ENCODE peak calls at places on chromosomes 2 and 18, in four cellular contexts. One of them, this sample, is unnamed.

GRCh38 chr18:35969676-35970075 is 2.8 kb upstream of the RMP24 start:
- DNase-seq in fibroblast of mammary gland: peak
- DNase-seq in GM06990: no peak
- DNase-seq in HCT116: no peak
- DNase-seq in this sample: no peak

GRCh38 chr2:221571108-221571390 is 1.1 kb downstream of the EPHA4 start:
- DNase-seq in fibroblast of mammary gland: peak
- DNase-seq in GM06990: peak
- DNase-seq in HCT116: no peak
- DNase-seq in this sample: peak

GRCh38 chr2:67656875-67657274 is 259.7 kb downstream of the ETAA1 start:
- DNase-seq in fibroblast of mammary gland: peak
- DNase-seq in GM06990: no peak
- DNase-seq in HCT116: no peak
- DNase-seq in this sample: peak

GRCh38 chr18:6370886-6371635 is 43.6 kb downstream of the L3MBTL4 start:
- DNase-seq in fibroblast of mammary gland: no peak
- DNase-seq in GM06990: no peak
- DNase-seq in HCT116: no peak
- DNase-seq in this sample: no peak

GRCh38 chr2:153601812-153602211 is 123.2 kb upstream of the RPRM start:
- DNase-seq in fibroblast of mammary gland: no peak
- DNase-seq in GM06990: no peak
- DNase-seq in HCT116: no peak
- DNase-seq in this sample: no peak

GRCh38 chr18:54774971-54775665 is 53.2 kb upstream of the RAB27B start:
- DNase-seq in fibroblast of mammary gland: no peak
- DNase-seq in GM06990: no peak
- DNase-seq in HCT116: no peak
- DNase-seq in this sample: peak

GRCh38 chr2:149166958-149167810 is 128.7 kb downstream of the LYPD6B start:
- DNase-seq in fibroblast of mammary gland: no peak
- DNase-seq in GM06990: peak
- DNase-seq in HCT116: peak
- DNase-seq in this sample: no peak

GRCh38 chr2:165720526-165720925 is 73.5 kb downstream of the GALNT3 start:
- DNase-seq in fibroblast of mammary gland: peak
- DNase-seq in GM06990: no peak
- DNase-seq in HCT116: no peak
- DNase-seq in this sample: peak

GRCh38 chr2:24871852-24872323 is 48.1 kb downstream of the ADCY3 start:
- DNase-seq in fibroblast of mammary gland: no peak
- DNase-seq in GM06990: no peak
- DNase-seq in HCT116: no peak
- DNase-seq in this sample: no peak

GRCh38 chr2:62675062-62675461 is 30.5 kb upstream of the EHBP1 start:
- DNase-seq in fibroblast of mammary gland: no peak
- DNase-seq in GM06990: no peak
- DNase-seq in HCT116: no peak
- DNase-seq in this sample: no peak

GRCh38 chr2:95204396-95204795 is 2.9 kb upstream of the ZNF892 start:
- DNase-seq in fibroblast of mammary gland: no peak
- DNase-seq in GM06990: no peak
- DNase-seq in HCT116: no peak
- DNase-seq in this sample: no peak

GRCh38 chr18:30925795-30926194 is 116.7 kb downstream of the DSC3 start:
- DNase-seq in fibroblast of mammary gland: no peak
- DNase-seq in GM06990: no peak
- DNase-seq in HCT116: no peak
- DNase-seq in this sample: no peak

GRCh38 chr2:54979645-54980044 is 70.6 kb downstream of the RTN4 start:
- DNase-seq in fibroblast of mammary gland: no peak
- DNase-seq in GM06990: no peak
- DNase-seq in HCT116: no peak
- DNase-seq in this sample: no peak

GRCh38 chr2:100197643-100198153 is 55.3 kb upstream of the AFF3 start:
- DNase-seq in fibroblast of mammary gland: no peak
- DNase-seq in GM06990: no peak
- DNase-seq in HCT116: no peak
- DNase-seq in this sample: peak

GRCh38 chr2:173652311-173652710 is 297.6 kb downstream of the CDCA7 start:
- DNase-seq in fibroblast of mammary gland: peak
- DNase-seq in GM06990: no peak
- DNase-seq in HCT116: peak
- DNase-seq in this sample: peak

GRCh38 chr2:143284087-143284675 is 155.0 kb downstream of the ARHGAP15 start:
- DNase-seq in fibroblast of mammary gland: peak
- DNase-seq in GM06990: no peak
- DNase-seq in HCT116: peak
- DNase-seq in this sample: peak

GRCh38 chr2:72127401-72128058 is 20.1 kb downstream of the CYP26B1 start:
- DNase-seq in fibroblast of mammary gland: no peak
- DNase-seq in GM06990: no peak
- DNase-seq in HCT116: no peak
- DNase-seq in this sample: no peak

GRCh38 chr2:15311201-15311882 is 249.8 kb downstream of the NBAS start:
- DNase-seq in fibroblast of mammary gland: no peak
- DNase-seq in GM06990: peak
- DNase-seq in HCT116: no peak
- DNase-seq in this sample: peak

GRCh38 chr2:23760746-23761145 is 166.2 kb downstream of the ATAD2B start:
- DNase-seq in fibroblast of mammary gland: peak
- DNase-seq in GM06990: no peak
- DNase-seq in HCT116: peak
- DNase-seq in this sample: peak

GRCh38 chr2:95297088-95297487 is at the start of gene KCNIP3:
- DNase-seq in fibroblast of mammary gland: no peak
- DNase-seq in GM06990: no peak
- DNase-seq in HCT116: no peak
- DNase-seq in this sample: no peak

GRCh38 chr2:227147023-227147422 is 17.0 kb downstream of the COL4A4 start:
- DNase-seq in fibroblast of mammary gland: peak
- DNase-seq in GM06990: no peak
- DNase-seq in HCT116: no peak
- DNase-seq in this sample: peak

GRCh38 chr2:75186829-75187228 is 12.5 kb downstream of the TACR1 start:
- DNase-seq in fibroblast of mammary gland: peak
- DNase-seq in GM06990: no peak
- DNase-seq in HCT116: no peak
- DNase-seq in this sample: peak

GRCh38 chr18:73895701-73896100 is 251.9 kb downstream of the FBXO15 start:
- DNase-seq in fibroblast of mammary gland: no peak
- DNase-seq in GM06990: no peak
- DNase-seq in HCT116: no peak
- DNase-seq in this sample: no peak

GRCh38 chr2:65316072-65316471 is 88.4 kb downstream of the ACTR2 start:
- DNase-seq in fibroblast of mammary gland: peak
- DNase-seq in GM06990: no peak
- DNase-seq in HCT116: no peak
- DNase-seq in this sample: peak

GRCh38 chr2:8640498-8640897 is 41.4 kb upstream of the ID2 start:
- DNase-seq in fibroblast of mammary gland: no peak
- DNase-seq in GM06990: no peak
- DNase-seq in HCT116: no peak
- DNase-seq in this sample: no peak

GRCh38 chr2:39232141-39232540 is 11.6 kb downstream of the CDKL4 start:
- DNase-seq in fibroblast of mammary gland: no peak
- DNase-seq in GM06990: no peak
- DNase-seq in HCT116: no peak
- DNase-seq in this sample: no peak

GRCh38 chr2:137964066-137964858 is at the start of gene HNMT:
- DNase-seq in fibroblast of mammary gland: peak
- DNase-seq in GM06990: no peak
- DNase-seq in HCT116: no peak
- DNase-seq in this sample: peak

GRCh38 chr2:234298916-234299315 is 198.0 kb downstream of the ARL4C start:
- DNase-seq in fibroblast of mammary gland: no peak
- DNase-seq in GM06990: no peak
- DNase-seq in HCT116: no peak
- DNase-seq in this sample: no peak

GRCh38 chr2:97673915-97674283 is 4.4 kb downstream of the C2orf92 start:
- DNase-seq in fibroblast of mammary gland: no peak
- DNase-seq in GM06990: no peak
- DNase-seq in HCT116: no peak
- DNase-seq in this sample: no peak

GRCh38 chr18:77811510-77811909 is 561.9 kb downstream of the GALR1 start:
- DNase-seq in fibroblast of mammary gland: peak
- DNase-seq in GM06990: no peak
- DNase-seq in HCT116: no peak
- DNase-seq in this sample: no peak

GRCh38 chr18:80023173-80023572 is 11.1 kb upstream of the RBFA start:
- DNase-seq in fibroblast of mammary gland: no peak
- DNase-seq in GM06990: no peak
- DNase-seq in HCT116: peak
- DNase-seq in this sample: peak
- TF ChIP-seq CTCF in fibroblast of mammary gland: peak
- TF ChIP-seq CTCF in GM06990: peak
- TF ChIP-seq CTCF in HCT116: peak
- TF ChIP-seq CTCF in this sample: peak

DNA sequence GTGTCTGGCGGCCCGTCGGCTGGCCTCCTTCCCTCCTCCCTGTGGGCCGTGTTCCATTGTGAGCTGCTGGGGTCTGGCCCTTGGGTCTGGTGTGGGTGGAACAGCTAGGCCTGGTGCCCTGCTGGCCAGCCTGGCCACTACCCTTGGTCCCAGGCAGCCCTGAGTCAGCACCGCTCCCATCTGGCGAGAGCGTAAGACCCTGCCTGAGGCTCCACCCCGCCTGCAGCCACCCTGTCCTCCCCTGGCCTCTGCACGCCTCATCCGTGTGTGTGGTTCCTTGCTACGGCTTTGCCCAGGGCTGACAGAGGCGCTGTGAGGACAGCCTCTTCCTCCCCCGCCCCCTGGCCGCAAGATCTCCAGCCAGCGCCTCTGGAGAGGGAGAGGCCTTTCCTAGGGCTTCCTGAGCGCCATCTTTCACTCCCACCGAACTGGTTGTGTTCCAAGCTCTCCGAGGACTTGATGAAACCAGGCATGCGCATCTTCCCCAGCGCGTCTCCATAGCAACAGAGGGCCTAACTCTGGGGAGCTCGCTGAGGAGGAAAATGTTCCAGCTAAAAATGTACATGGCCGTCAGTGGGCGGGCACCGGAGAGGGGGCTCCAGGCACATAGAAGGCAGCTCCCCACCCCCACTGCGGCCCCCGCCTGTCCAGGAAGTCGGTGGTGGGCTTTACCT is 83.0 kb downstream of the STPG4 start:
- DNase-seq in fibroblast of mammary gland: peak
- DNase-seq in GM06990: no peak
- DNase-seq in HCT116: no peak
- DNase-seq in this sample: peak
- TF ChIP-seq CTCF in fibroblast of mammary gland: peak
- TF ChIP-seq CTCF in GM06990: no peak
- TF ChIP-seq CTCF in HCT116: no peak
- TF ChIP-seq CTCF in this sample: peak

GRCh38 chr2:197306024-197306690 is 4.4 kb downstream of the ANKRD44 start:
- DNase-seq in fibroblast of mammary gland: no peak
- DNase-seq in GM06990: no peak
- DNase-seq in HCT116: no peak
- DNase-seq in this sample: no peak

GRCh38 chr2:197307933-197308521 is 2.6 kb downstream of the ANKRD44 start:
- DNase-seq in fibroblast of mammary gland: no peak
- DNase-seq in GM06990: peak
- DNase-seq in HCT116: no peak
- DNase-seq in this sample: no peak

GRCh38 chr2:197308635-197309368 is 1.8 kb downstream of the ANKRD44 start:
- DNase-seq in fibroblast of mammary gland: no peak
- DNase-seq in GM06990: no peak
- DNase-seq in HCT116: no peak
- DNase-seq in this sample: no peak

GRCh38 chr2:197306691-197307030 is 3.9 kb downstream of the ANKRD44 start:
- DNase-seq in fibroblast of mammary gland: no peak
- DNase-seq in GM06990: no peak
- DNase-seq in HCT116: no peak
- DNase-seq in this sample: no peak

GRCh38 chr2:197307236-197307932 is 3.2 kb downstream of the ANKRD44 start:
- DNase-seq in fibroblast of mammary gland: no peak
- DNase-seq in GM06990: no peak
- DNase-seq in HCT116: no peak
- DNase-seq in this sample: no peak
- TF ChIP-seq CTCF in fibroblast of mammary gland: no peak
- TF ChIP-seq CTCF in GM06990: peak
- TF ChIP-seq CTCF in HCT116: peak
- TF ChIP-seq CTCF in this sample: no peak

GRCh38 chr2:30159766-30160165 is 13.0 kb downstream of the YPEL5 start:
- DNase-seq in fibroblast of mammary gland: no peak
- DNase-seq in GM06990: no peak
- DNase-seq in HCT116: no peak
- DNase-seq in this sample: no peak
- TF ChIP-seq CTCF in fibroblast of mammary gland: no peak
- TF ChIP-seq CTCF in GM06990: no peak
- TF ChIP-seq CTCF in HCT116: no peak
- TF ChIP-seq CTCF in this sample: no peak

GRCh38 chr18:57438669-57439616 is 3.8 kb downstream of the ONECUT2 start:
- DNase-seq in fibroblast of mammary gland: no peak
- DNase-seq in GM06990: no peak
- DNase-seq in HCT116: no peak
- DNase-seq in this sample: no peak
- TF ChIP-seq CTCF in fibroblast of mammary gland: no peak
- TF ChIP-seq CTCF in GM06990: no peak
- TF ChIP-seq CTCF in HCT116: no peak
- TF ChIP-seq CTCF in this sample: no peak

GRCh38 chr18:48979944-48980890 is 29.5 kb upstream of the SMAD7 start:
- DNase-seq in fibroblast of mammary gland: no peak
- DNase-seq in GM06990: no peak
- DNase-seq in HCT116: no peak
- DNase-seq in this sample: no peak

GRCh38 chr18:48986851-48987761 is 36.3 kb upstream of the SMAD7 start:
- DNase-seq in fibroblast of mammary gland: no peak
- DNase-seq in GM06990: no peak
- DNase-seq in HCT116: no peak
- DNase-seq in this sample: no peak

GRCh38 chr18:48987821-48988220 is 37.1 kb upstream of the SMAD7 start:
- DNase-seq in fibroblast of mammary gland: no peak
- DNase-seq in GM06990: no peak
- DNase-seq in HCT116: no peak
- DNase-seq in this sample: no peak

GRCh38 chr18:48982269-48982668 is 31.5 kb upstream of the SMAD7 start:
- DNase-seq in fibroblast of mammary gland: no peak
- DNase-seq in GM06990: no peak
- DNase-seq in HCT116: no peak
- DNase-seq in this sample: no peak

DNA sequence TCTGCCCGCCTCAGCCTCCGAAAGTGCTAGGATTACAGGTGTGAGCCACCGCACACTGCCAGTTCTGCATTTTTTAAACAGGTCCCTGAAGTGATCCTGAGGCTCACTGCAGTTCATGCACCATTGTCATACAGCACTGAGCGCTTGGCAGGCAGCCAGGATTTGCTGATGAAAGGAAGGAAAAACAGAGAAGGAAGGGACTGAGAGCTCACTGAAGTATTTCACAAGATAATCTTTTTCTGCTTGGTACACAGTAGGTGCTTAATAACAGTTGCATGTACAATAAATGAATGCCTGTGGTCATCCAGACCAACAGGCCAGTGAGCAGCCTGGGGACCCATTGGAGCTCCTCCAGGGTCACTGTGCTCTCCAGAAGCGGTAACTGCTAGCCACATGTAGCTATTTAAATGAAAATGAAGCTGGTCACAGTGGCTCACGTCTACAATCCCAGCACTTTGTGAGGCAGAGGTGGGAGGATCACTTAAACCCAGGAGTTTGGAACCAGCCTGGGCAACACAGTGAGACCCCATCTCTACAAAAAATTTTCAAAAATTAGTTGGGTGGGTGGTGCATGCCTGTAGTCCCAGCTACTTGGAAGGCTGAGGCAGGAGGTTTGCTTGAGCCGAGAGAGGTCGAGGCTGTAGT is 33.1 kb upstream of the SMAD7 start:
- DNase-seq in fibroblast of mammary gland: no peak
- DNase-seq in GM06990: no peak
- DNase-seq in HCT116: no peak
- DNase-seq in this sample: peak
- TF ChIP-seq CTCF in fibroblast of mammary gland: no peak
- TF ChIP-seq CTCF in GM06990: no peak
- TF ChIP-seq CTCF in HCT116: no peak
- TF ChIP-seq CTCF in this sample: no peak